ENCODE peak calls at places on chromosomes 2 and 18, in five cellular contexts. S, F, T, B and Q are unnamed samples.

GRCh38 chr2:28601612-28602011 is 105.8 kb downstream of the PLB1 start:
- DNase-seq in B (no peak), T (no peak), F (no peak), S (no peak), Q (no peak)

GRCh38 chr18:10660485-10660884 is 134.7 kb downstream of the NAPG start:
- DNase-seq in T (no peak), B (peak; percentile 60), F (no peak), S (no peak), Q (no peak)

GRCh38 chr18:68840554-68841263 is 42.8 kb downstream of the CCDC102B start:
- DNase-seq in T (no peak), S (no peak), F (no peak), B (peak; percentile 65), Q (peak; percentile 80)

GRCh38 chr2:154189963-154190362 is 318.2 kb downstream of the GALNT13 start:
- DNase-seq in F (no peak), S (no peak), T (no peak), B (no peak), Q (no peak)

GRCh38 chr18:8912348-8913057 is 190.0 kb upstream of the NDUFV2 start:
- DNase-seq in B (no peak), S (no peak), F (no peak), T (no peak), Q (no peak)

GRCh38 chr2:147045113-147045512 is 799.7 kb upstream of the ACVR2A start:
- DNase-seq in B (peak; percentile 34), F (peak; percentile 49), T (no peak), S (no peak), Q (no peak)

GRCh38 chr2:138794734-138795133 is 14.5 kb upstream of the NXPH2 start:
- DNase-seq in T (no peak), F (no peak), B (no peak), S (no peak), Q (no peak)

GRCh38 chr2:60552096-60552850 is 1.2 kb downstream of the BCL11A start:
- DNase-seq in T (no peak), B (no peak), F (peak; percentile 53), S (no peak), Q (no peak)

GRCh38 chr2:118055512-118056164 is 32.6 kb upstream of the INSIG2 start:
- DNase-seq in T (no peak), F (no peak), S (no peak), B (no peak), Q (no peak)

GRCh38 chr2:175750195-175750594 is 251.9 kb downstream of the LNPK start:
- DNase-seq in T (no peak), B (no peak), S (no peak), F (no peak), Q (no peak)

GRCh38 chr2:74671479-74671878 is 17.4 kb downstream of the SEMA4F start:
- DNase-seq in F (no peak), S (no peak), T (no peak), B (no peak), Q (no peak)

GRCh38 chr2:25521665-25522387 is 151.6 kb downstream of the DTNB start:
- DNase-seq in F (peak; percentile 90), S (no peak), B (no peak), T (peak; percentile 36), Q (peak; percentile 48)

GRCh38 chr2:22329097-22329716 is 1055.8 kb upstream of the KLHL29 start:
- DNase-seq in S (no peak), F (no peak), T (no peak), B (no peak), Q (no peak)

GRCh38 chr2:39431592-39432316 is 5.3 kb downstream of the MAP4K3 start:
- DNase-seq in S (no peak), F (no peak), B (no peak), T (no peak), Q (no peak)

GRCh38 chr2:235665656-235666239 is 171.9 kb downstream of the AGAP1 start:
- DNase-seq in F (no peak), T (no peak), B (no peak), S (no peak), Q (no peak)

GRCh38 chr2:18896106-18896505 is 306.7 kb upstream of the NT5C1B start:
- DNase-seq in T (no peak), S (no peak), B (no peak), F (no peak), Q (no peak)

GRCh38 chr2:20532634-20533437 is 86.0 kb downstream of the RHOB start:
- DNase-seq in F (no peak), B (no peak), S (no peak), T (no peak), Q (no peak)

GRCh38 chr2:101473911-101474751 is 781 bp downstream of the RFX8 start:
- DNase-seq in B (peak; percentile 36), S (no peak), T (no peak), F (no peak), Q (no peak)

GRCh38 chr2:230244211-230244610 is 18.7 kb downstream of the SP140 start:
- DNase-seq in F (no peak), S (no peak), B (no peak), T (no peak), Q (no peak)

GRCh38 chr18:76398899-76399612 is 96.0 kb downstream of the ZNF516 start:
- DNase-seq in S (no peak), F (peak; percentile 67), T (peak; percentile 64), B (peak; percentile 83), Q (peak; percentile 49)

GRCh38 chr2:96436416-96436815 is 68.7 kb downstream of the NEURL3 start:
- DNase-seq in S (no peak), T (no peak), B (no peak), F (no peak), Q (no peak)

GRCh38 chr2:11842324-11842723 is 95.9 kb downstream of the LPIN1 start:
- DNase-seq in T (no peak), S (no peak), B (no peak), F (no peak), Q (no peak)

GRCh38 chr2:109701362-109701761 is 87.2 kb downstream of the SOWAHC start:
- DNase-seq in T (no peak), S (no peak), F (no peak), B (no peak), Q (no peak)

GRCh38 chr18:13545955-13546354 is 180.4 kb downstream of the FAM210A start:
- DNase-seq in S (no peak), F (no peak), T (no peak), B (no peak), Q (no peak)

GRCh38 chr18:31606265-31606664 is 14.6 kb downstream of the TTR start:
- DNase-seq in B (no peak), S (no peak), T (no peak), F (no peak), Q (no peak)

GRCh38 chr18:63677490-63678225 is 16.0 kb upstream of the SERPINB3 start:
- DNase-seq in B (no peak), S (no peak), T (no peak), F (no peak), Q (no peak)

GRCh38 chr2:100013892-100014677 is 128.3 kb downstream of the AFF3 start:
- DNase-seq in F (no peak), T (no peak), S (no peak), B (peak; percentile 49), Q (peak; percentile 95)

GRCh38 chr2:201532686-201533304 is 81.3 kb downstream of the STRADB start:
- DNase-seq in T (no peak), B (no peak), F (peak; percentile 64), S (no peak), Q (peak; percentile 29)

GRCh38 chr2:60844105-60844504 is 37.3 kb upstream of the REL start:
- DNase-seq in T (no peak), B (no peak), S (no peak), F (no peak), Q (no peak)

GRCh38 chr2:166410828-166411472 is 35.2 kb upstream of the SCN9A start:
- DNase-seq in T (no peak), B (no peak), S (no peak), F (no peak), Q (peak; percentile 62)

GRCh38 chr2:37156071-37156856 is 516 bp downstream of the EIF2AK2 start:
- DNase-seq in T (peak; percentile 34), F (peak; percentile 15), B (peak; percentile 60), S (no peak), Q (no peak)

GRCh38 chr18:77250501-77250925 is 865 bp downstream of the GALR1 start:
- DNase-seq in S (no peak), F (no peak), T (no peak), B (no peak), Q (no peak)

GRCh38 chr2:212777020-212777491 is 238.5 kb upstream of the ERBB4 start:
- DNase-seq in S (no peak), T (no peak), B (no peak), F (peak; percentile 47), Q (no peak)

GRCh38 chr2:62814132-62814531 is 108.6 kb downstream of the EHBP1 start:
- DNase-seq in T (no peak), F (no peak), S (no peak), B (no peak), Q (no peak)

GRCh38 chr2:152577611-152578010 is 139.7 kb downstream of the PRPF40A start:
- DNase-seq in T (no peak), B (no peak), F (no peak), S (no peak), Q (no peak)

GRCh38 chr18:2654105-2654827 is 1.3 kb upstream of the SMCHD1 start:
- DNase-seq in F (no peak), T (no peak), B (no peak), S (no peak), Q (no peak)
- H3K4me3 ChIP-seq in F (peak overlapping the region; percentile 84), T (peak overlapping the region; percentile 96), B (peak overlapping the region; percentile 94), S (peak overlapping the region; percentile 96), Q (peak overlapping the region; percentile 86)

GRCh38 chr2:42057159-42057901 is 9.5 kb downstream of the PKDCC start:
- DNase-seq in T (no peak), S (no peak), F (no peak), B (no peak), Q (no peak)
- H3K27ac ChIP-seq in T (no peak overlapping the region), S (no peak overlapping the region), F (no peak overlapping the region), B (peak overlapping the region; percentile 97), Q (no peak overlapping the region)

DNA sequence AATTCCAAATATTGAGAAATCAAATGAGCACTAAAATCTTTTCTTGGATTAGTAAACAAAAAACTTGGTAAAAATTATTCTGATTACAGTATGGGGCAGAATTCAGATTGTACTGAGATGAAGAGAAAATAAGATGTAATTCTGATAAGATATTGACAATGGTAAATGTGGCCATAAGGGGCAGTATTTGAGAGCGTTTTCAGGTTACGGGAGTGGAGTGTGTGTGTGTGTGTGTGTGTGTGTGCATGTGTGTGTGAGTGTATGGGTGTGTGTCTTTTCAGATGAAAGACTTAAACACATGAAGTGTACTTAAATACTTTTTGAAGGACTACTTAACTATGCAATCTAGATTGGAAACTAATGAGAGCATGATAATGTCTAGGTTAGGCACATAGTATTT is 217.8 kb upstream of the ITGA4 start:
- DNase-seq in S (no peak), T (no peak), B (no peak), F (no peak), Q (no peak)
- TF ChIP-seq CTCF in S (no peak), T (no peak), B (no peak), F (no peak), Q (peak; percentile 11)

GRCh38 chr18:32624182-32624723 is 148.6 kb downstream of the KLHL14 start:
- DNase-seq in T (no peak), S (no peak), F (no peak), B (no peak), Q (no peak)
- H3K4me3 ChIP-seq in T (no peak overlapping the region), S (no peak overlapping the region), F (no peak overlapping the region), B (no peak overlapping the region), Q (no peak overlapping the region)

DNA sequence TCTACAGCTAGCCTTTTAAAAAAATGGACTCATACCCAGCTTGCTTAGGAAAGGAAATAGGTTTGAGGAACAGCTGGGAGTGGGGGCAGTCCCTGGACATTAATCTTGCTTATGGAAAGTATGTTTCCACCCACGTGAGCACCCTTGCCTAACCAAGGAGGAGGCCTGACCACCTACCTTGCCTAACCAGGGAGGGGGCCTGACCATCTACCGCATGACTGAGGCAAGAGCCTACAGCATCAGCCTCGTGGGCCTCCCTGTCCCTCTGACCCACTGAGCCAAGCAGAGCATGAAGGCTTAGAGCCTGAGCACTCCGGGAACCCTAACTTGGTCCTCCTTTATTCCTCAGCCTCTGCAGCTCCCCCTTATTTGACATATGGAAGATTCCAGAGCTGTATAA is 20.2 kb downstream of the PRKAG3 start:
- DNase-seq in T (no peak), B (no peak), S (no peak), F (no peak), Q (no peak)
- H3K27ac ChIP-seq in T (no peak overlapping the region), B (no peak overlapping the region), S (no peak overlapping the region), F (no peak overlapping the region), Q (no peak overlapping the region)